ENCODE peak calls at places on chromosome 7, in six cellular contexts. L is GM12878, V is spleen, N is mammary epithelial cell, O is psoas muscle, T is heart left ventricle. G is an unnamed sample.
A peak's percentile ranks its signal among the peaks of the same experiment; 100 is the strongest.

GRCh38 chr7:70131807-70132565 is 533.7 kb downstream of the AUTS2 start:
- DNase-seq in L (no peak), V (no peak), N (no peak), O (no peak), T (no peak), G (no peak)

GRCh38 chr7:135957627-135958026 is 19.5 kb downstream of the MTPN start:
- DNase-seq in L (no peak), V (no peak), N (no peak), O (no peak), T (no peak), G (no peak)

GRCh38 chr7:92669616-92670153 is 79.5 kb upstream of the FAM133B start:
- DNase-seq in L (no peak), V (no peak), N (peak; percentile 80), O (no peak), T (no peak), G (no peak)

GRCh38 chr7:18859331-18859730 is 258.1 kb downstream of the TWIST1 start:
- DNase-seq in L (no peak), V (no peak), N (peak; percentile 49), O (no peak), T (no peak), G (no peak)

GRCh38 chr7:125025620-125026019 is 96.0 kb upstream of the POT1 start:
- DNase-seq in L (no peak), V (no peak), N (no peak), O (no peak), T (no peak), G (no peak)

GRCh38 chr7:19146699-19147098 is 1.5 kb upstream of the FERD3L start:
- DNase-seq in L (no peak), V (no peak), N (peak; percentile 12), O (no peak), T (no peak), G (no peak)

GRCh38 chr7:111835066-111835465 is 272.8 kb upstream of the IMMP2L start:
- DNase-seq in L (no peak), V (no peak), N (peak; percentile 63), O (no peak), T (no peak), G (no peak)

GRCh38 chr7:15822123-15822495 is 135.6 kb upstream of the MEOX2 start:
- DNase-seq in L (no peak), V (no peak), N (no peak), O (no peak), T (no peak), G (no peak)

GRCh38 chr7:24299192-24299591 is 15.2 kb downstream of the NPY start:
- DNase-seq in L (no peak), V (no peak), N (no peak), O (no peak), T (no peak), G (no peak)

GRCh38 chr7:158103378-158103777 is 484.2 kb downstream of the PTPRN2 start:
- DNase-seq in L (no peak), V (no peak), N (no peak), O (no peak), T (no peak), G (peak; percentile 49)

GRCh38 chr7:158740013-158740656 is 35.5 kb upstream of the NCAPG2 start:
- DNase-seq in L (no peak), V (no peak), N (peak; percentile 39), O (no peak), T (no peak), G (peak; percentile 78)

GRCh38 chr7:24812313-24812945 is 55.2 kb upstream of the GSDME start:
- DNase-seq in L (no peak), V (peak; percentile 79), N (peak; percentile 39), O (peak; percentile 64), T (no peak), G (no peak)

GRCh38 chr7:25059576-25059975 is 65.5 kb downstream of the CYCS start:
- DNase-seq in L (no peak), V (no peak), N (no peak), O (no peak), T (no peak), G (no peak)

GRCh38 chr7:38574121-38574520 is 57.1 kb downstream of the AMPH start:
- DNase-seq in L (no peak), V (no peak), N (no peak), O (no peak), T (no peak), G (no peak)

GRCh38 chr7:140734096-140734495 is 37.6 kb downstream of the NDUFB2 start:
- DNase-seq in L (no peak), V (no peak), N (no peak), O (no peak), T (no peak), G (no peak)
- TF ChIP-seq CTCF in L (no peak), V (no peak), N (no peak), O (no peak), T (no peak), G (no peak)

DNA sequence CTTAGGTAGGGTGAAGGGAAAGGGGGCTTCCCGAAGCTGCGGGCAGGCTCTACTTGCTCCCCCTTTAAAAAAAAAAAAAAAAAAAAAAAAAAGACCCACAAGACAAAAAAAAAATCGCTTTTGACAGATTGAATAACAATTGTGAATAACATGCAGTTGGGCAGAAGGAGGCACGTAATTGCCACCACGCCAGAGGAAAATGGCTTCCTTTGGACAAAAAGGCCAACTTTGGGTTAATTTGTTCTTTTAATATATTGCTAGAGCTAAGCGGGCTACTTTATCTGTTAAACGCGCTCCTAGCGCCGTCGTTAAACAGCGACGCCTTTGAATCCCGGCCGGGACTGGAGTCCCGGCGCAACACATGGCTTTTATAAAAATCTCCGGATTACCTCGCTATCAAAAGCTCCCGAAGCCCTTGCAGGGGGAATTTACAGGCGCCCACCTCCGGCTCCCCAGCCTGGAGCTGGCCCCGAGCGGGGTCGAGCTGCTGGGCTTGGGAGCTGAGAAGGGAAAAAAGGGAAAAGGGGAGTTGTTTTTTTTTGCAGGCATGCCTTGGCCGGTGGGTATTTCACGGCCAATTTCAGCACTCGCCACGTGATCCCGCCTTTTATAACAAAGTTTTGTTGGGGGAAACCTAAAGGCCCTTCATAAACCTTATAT is 1.2 kb downstream of the HOXA11 start:
- DNase-seq in L (no peak), V (peak; percentile 58), N (no peak), O (no peak), T (no peak), G (peak; percentile 78)
- H3K4me3 ChIP-seq in L (no peak overlapping the region), V (peak overlapping the region; percentile 35), N (peak overlapping the region; percentile 45), O (peak overlapping the region; percentile 72), T (peak overlapping the region; percentile 23), G (peak overlapping the region; percentile 41)

GRCh38 chr7:2247141-2247985 is 5.3 kb downstream of the NUDT1 start:
- DNase-seq in L (no peak), V (no peak), N (no peak), O (no peak), T (no peak), G (no peak)

GRCh38 chr7:2245883-2246679 is 4.1 kb downstream of the NUDT1 start:
- DNase-seq in L (no peak), V (no peak), N (no peak), O (no peak), T (no peak), G (no peak)

GRCh38 chr7:2249744-2250323 is 7.8 kb downstream of the NUDT1 start:
- DNase-seq in L (no peak), V (no peak), N (no peak), O (no peak), T (no peak), G (no peak)

GRCh38 chr7:2251841-2252771 is 10.1 kb downstream of the NUDT1 start:
- DNase-seq in L (no peak), V (peak; percentile 75), N (no peak), O (no peak), T (no peak), G (no peak)

GRCh38 chr7:2248984-2249694 is 7.1 kb downstream of the NUDT1 start:
- DNase-seq in L (peak; percentile 48), V (peak; percentile 83), N (peak; percentile 23), O (peak; percentile 80), T (peak; percentile 77), G (no peak)
- TF ChIP-seq CTCF in L (peak; percentile 12), V (no peak), N (no peak), O (no peak), T (no peak), G (no peak)

GRCh38 chr7:99929730-99930053 is 272 bp upstream of the GJC3 start:
- DNase-seq in L (no peak), V (no peak), N (no peak), O (no peak), T (no peak), G (no peak)
- H3K4me3 ChIP-seq in L (no peak overlapping the region), V (no peak overlapping the region), N (no peak overlapping the region), O (peak overlapping the region; percentile 40), T (no peak overlapping the region), G (no peak overlapping the region)

DNA sequence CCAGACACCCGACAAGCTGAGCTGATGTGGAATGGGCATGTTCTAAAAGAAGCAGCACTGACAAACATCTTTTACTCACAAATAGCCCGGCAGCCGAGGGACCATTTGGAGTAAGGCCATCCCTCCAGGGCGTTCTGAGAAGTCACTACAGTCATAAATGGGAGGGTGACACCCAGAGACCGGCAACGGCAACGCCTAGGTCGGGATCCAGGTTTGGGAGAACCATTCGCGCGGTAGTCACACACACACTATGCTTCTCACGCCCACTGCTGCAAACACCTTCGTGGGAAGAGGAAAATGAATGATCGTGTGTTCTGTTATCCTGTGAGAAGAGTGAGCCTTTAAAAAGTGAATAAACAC is 9.8 kb downstream of the TNS3 start:
- DNase-seq in L (no peak), V (no peak), N (no peak), O (peak; percentile 74), T (peak; percentile 56), G (peak; percentile 92)
- TF ChIP-seq CTCF in L (no peak), V (no peak), N (no peak), O (no peak), T (no peak), G (no peak)

GRCh38 chr7:116315803-116316202 is 105.5 kb downstream of the TES start:
- DNase-seq in L (no peak), V (no peak), N (no peak), O (no peak), T (no peak), G (no peak)

GRCh38 chr7:116315293-116315692 is 105.0 kb downstream of the TES start:
- DNase-seq in L (no peak), V (no peak), N (peak; percentile 98), O (no peak), T (peak; percentile 75), G (no peak)

GRCh38 chr7:116311816-116312471 is 101.6 kb downstream of the TES start:
- DNase-seq in L (no peak), V (no peak), N (no peak), O (no peak), T (no peak), G (no peak)

GRCh38 chr7:116317907-116318306 is 107.6 kb downstream of the TES start:
- DNase-seq in L (no peak), V (no peak), N (no peak), O (no peak), T (no peak), G (no peak)

DNA sequence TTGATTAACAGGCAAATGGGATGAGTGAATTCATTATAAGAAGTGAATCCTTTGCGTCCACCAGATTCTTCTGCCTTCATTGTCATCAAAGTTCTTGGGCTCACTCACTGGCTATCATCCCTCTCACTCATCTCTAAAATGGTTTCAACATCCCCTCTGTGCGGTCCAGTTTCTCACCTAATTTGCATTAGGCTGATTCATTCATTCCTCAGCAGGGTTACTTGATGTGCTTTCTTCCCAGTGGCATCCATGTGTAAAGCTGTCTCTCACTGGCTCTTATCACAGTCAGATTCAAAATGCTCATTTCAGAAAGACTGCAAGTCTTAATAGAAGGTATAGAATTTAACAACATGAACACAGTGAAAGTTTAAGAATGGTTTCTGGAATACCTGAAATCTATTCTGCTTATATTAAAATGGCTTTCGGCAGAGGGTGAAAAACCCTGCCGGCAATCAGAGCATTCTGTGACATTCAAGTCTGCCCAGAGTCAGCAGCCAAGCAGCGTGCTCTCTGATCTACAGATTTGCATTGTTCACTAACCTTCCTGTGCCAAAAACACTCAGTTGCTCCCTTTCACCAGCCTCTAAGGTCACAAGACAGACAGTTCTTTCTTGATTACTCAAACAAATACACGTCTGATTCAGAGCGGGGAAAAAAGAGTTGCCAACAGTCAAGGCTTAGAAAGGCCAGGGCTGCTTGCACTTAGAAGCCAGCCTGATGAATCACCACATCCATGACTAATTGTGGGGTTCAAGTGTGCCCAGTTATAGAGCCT is 106.7 kb downstream of the TES start:
- DNase-seq in L (peak; percentile 77), V (no peak), N (peak; percentile 100), O (no peak), T (peak; percentile 69), G (peak; percentile 86)
- H3K4me3 ChIP-seq in L (no peak overlapping the region), V (no peak overlapping the region), N (peak overlapping the region; percentile 10), O (peak overlapping the region; percentile 5), T (no peak overlapping the region), G (no peak overlapping the region)